ENCODE peak calls at places on chromosomes 5 and 9, in eight cellular contexts. One of them, this sample, is unnamed.

GRCh38 chr9:136556166-136556565 is 10.3 kb upstream of the NOTCH1 start:
- DNase-seq in GM23338: no peak
- DNase-seq in HCT116: no peak
- DNase-seq in GM23248: no peak
- DNase-seq in neural progenitor cell: no peak
- DNase-seq in PC-3: no peak
- DNase-seq in MM.1S: no peak
- DNase-seq in OCI-LY7: no peak
- DNase-seq in this sample: no peak

GRCh38 chr9:35645736-35646582 is 4.8 kb downstream of the SIT1 start:
- DNase-seq in neural progenitor cell: peak
- DNase-seq in OCI-LY7: no peak
- DNase-seq in GM23248: peak
- DNase-seq in MM.1S: peak
- DNase-seq in HCT116: peak
- DNase-seq in GM23338: peak
- DNase-seq in PC-3: peak
- DNase-seq in this sample: peak

GRCh38 chr9:125361837-125362531 is 100.4 kb downstream of the GAPVD1 start:
- DNase-seq in OCI-LY7: peak
- DNase-seq in HCT116: peak
- DNase-seq in GM23338: peak
- DNase-seq in neural progenitor cell: peak
- DNase-seq in PC-3: peak
- DNase-seq in GM23248: peak
- DNase-seq in MM.1S: no peak
- DNase-seq in this sample: peak

GRCh38 chr5:133870661-133871060 is 97.8 kb downstream of the C5orf15 start:
- DNase-seq in GM23338: no peak
- DNase-seq in MM.1S: no peak
- DNase-seq in GM23248: peak
- DNase-seq in HCT116: no peak
- DNase-seq in PC-3: peak
- DNase-seq in OCI-LY7: no peak
- DNase-seq in neural progenitor cell: peak
- DNase-seq in this sample: no peak

GRCh38 chr9:32589083-32589713 is 16.2 kb upstream of the NDUFB6 start:
- DNase-seq in MM.1S: peak
- DNase-seq in GM23338: peak
- DNase-seq in GM23248: peak
- DNase-seq in HCT116: peak
- DNase-seq in neural progenitor cell: peak
- DNase-seq in PC-3: peak
- DNase-seq in OCI-LY7: peak
- DNase-seq in this sample: peak

GRCh38 chr5:138243794-138244193 is 30.6 kb downstream of the GFRA3 start:
- DNase-seq in PC-3: no peak
- DNase-seq in GM23338: no peak
- DNase-seq in neural progenitor cell: no peak
- DNase-seq in MM.1S: no peak
- DNase-seq in HCT116: no peak
- DNase-seq in OCI-LY7: no peak
- DNase-seq in GM23248: peak
- DNase-seq in this sample: no peak

GRCh38 chr5:159309689-159310433 is 20.4 kb downstream of the IL12B start:
- DNase-seq in neural progenitor cell: no peak
- DNase-seq in PC-3: no peak
- DNase-seq in OCI-LY7: no peak
- DNase-seq in HCT116: no peak
- DNase-seq in GM23338: no peak
- DNase-seq in MM.1S: no peak
- DNase-seq in GM23248: no peak
- DNase-seq in this sample: no peak

GRCh38 chr5:101212942-101213514 is 309.9 kb upstream of the ST8SIA4 start:
- DNase-seq in neural progenitor cell: peak
- DNase-seq in GM23248: no peak
- DNase-seq in HCT116: no peak
- DNase-seq in GM23338: peak
- DNase-seq in PC-3: no peak
- DNase-seq in OCI-LY7: no peak
- DNase-seq in MM.1S: no peak
- DNase-seq in this sample: no peak

GRCh38 chr5:56270058-56270457 is 36.9 kb upstream of the ANKRD55 start:
- DNase-seq in GM23338: no peak
- DNase-seq in MM.1S: peak
- DNase-seq in OCI-LY7: peak
- DNase-seq in PC-3: peak
- DNase-seq in HCT116: no peak
- DNase-seq in neural progenitor cell: no peak
- DNase-seq in GM23248: no peak
- DNase-seq in this sample: no peak

GRCh38 chr5:9408964-9409363 is 136.9 kb downstream of the SEMA5A start:
- DNase-seq in PC-3: no peak
- DNase-seq in MM.1S: no peak
- DNase-seq in OCI-LY7: no peak
- DNase-seq in neural progenitor cell: no peak
- DNase-seq in GM23248: no peak
- DNase-seq in GM23338: no peak
- DNase-seq in HCT116: no peak
- DNase-seq in this sample: peak

GRCh38 chr5:180330810-180331646 is 22.1 kb downstream of the GFPT2 start:
- DNase-seq in HCT116: peak
- DNase-seq in GM23248: peak
- DNase-seq in MM.1S: no peak
- DNase-seq in GM23338: no peak
- DNase-seq in PC-3: peak
- DNase-seq in OCI-LY7: no peak
- DNase-seq in neural progenitor cell: no peak
- DNase-seq in this sample: peak

GRCh38 chr5:40962207-40962955 is 53.1 kb downstream of the C7 start:
- DNase-seq in OCI-LY7: no peak
- DNase-seq in GM23248: no peak
- DNase-seq in MM.1S: no peak
- DNase-seq in GM23338: no peak
- DNase-seq in HCT116: no peak
- DNase-seq in neural progenitor cell: no peak
- DNase-seq in PC-3: peak
- DNase-seq in this sample: no peak

DNA sequence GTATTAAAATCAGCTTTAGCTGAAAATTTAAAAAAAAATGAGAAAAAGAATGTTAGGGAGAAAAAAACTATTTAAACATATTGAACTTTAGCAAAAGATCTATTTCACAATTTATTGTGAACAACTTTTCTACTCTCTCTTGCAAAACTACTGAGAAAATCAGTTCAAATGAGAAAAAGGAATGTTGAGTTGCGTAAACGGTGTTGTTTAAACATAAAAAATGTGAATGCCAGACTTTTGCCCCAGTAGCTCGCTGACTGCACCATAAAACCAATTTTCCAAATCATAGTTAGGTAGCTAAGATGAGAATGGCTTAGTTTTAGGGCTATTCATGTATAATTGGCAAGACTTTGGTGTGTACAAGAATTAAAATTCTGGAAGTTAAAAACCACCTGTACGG is 13.4 kb upstream of the RAD23B start:
- DNase-seq in GM23248: peak
- DNase-seq in OCI-LY7: no peak
- DNase-seq in GM23338: no peak
- DNase-seq in MM.1S: no peak
- DNase-seq in neural progenitor cell: no peak
- DNase-seq in HCT116: no peak
- DNase-seq in PC-3: no peak
- DNase-seq in this sample: no peak
- H3K4me2 ChIP-seq in GM23248: no peak
- H3K4me2 ChIP-seq in OCI-LY7: peak
- H3K4me2 ChIP-seq in GM23338: no peak
- H3K4me2 ChIP-seq in MM.1S: no peak
- H3K4me2 ChIP-seq in neural progenitor cell: no peak
- H3K4me2 ChIP-seq in HCT116: peak
- H3K4me2 ChIP-seq in PC-3: peak
- H3K4me2 ChIP-seq in this sample: peak

GRCh38 chr9:129253820-129254381 is 75.8 kb upstream of the IER5L start:
- DNase-seq in HCT116: no peak
- DNase-seq in MM.1S: no peak
- DNase-seq in GM23338: peak
- DNase-seq in PC-3: no peak
- DNase-seq in neural progenitor cell: peak
- DNase-seq in GM23248: no peak
- DNase-seq in OCI-LY7: no peak
- DNase-seq in this sample: no peak

GRCh38 chr9:129256959-129257713 is 79.1 kb upstream of the IER5L start:
- DNase-seq in MM.1S: no peak
- DNase-seq in neural progenitor cell: no peak
- DNase-seq in HCT116: no peak
- DNase-seq in GM23248: no peak
- DNase-seq in GM23338: no peak
- DNase-seq in PC-3: no peak
- DNase-seq in OCI-LY7: no peak
- DNase-seq in this sample: no peak

GRCh38 chr9:129252937-129253819 is 75.1 kb upstream of the IER5L start:
- DNase-seq in GM23338: no peak
- DNase-seq in neural progenitor cell: peak
- DNase-seq in GM23248: no peak
- DNase-seq in HCT116: no peak
- DNase-seq in MM.1S: no peak
- DNase-seq in OCI-LY7: no peak
- DNase-seq in PC-3: no peak
- DNase-seq in this sample: no peak

GRCh38 chr9:129258124-129258822 is 80.2 kb upstream of the IER5L start:
- DNase-seq in GM23248: peak
- DNase-seq in OCI-LY7: peak
- DNase-seq in PC-3: peak
- DNase-seq in MM.1S: peak
- DNase-seq in neural progenitor cell: peak
- DNase-seq in HCT116: peak
- DNase-seq in GM23338: peak
- DNase-seq in this sample: peak

GRCh38 chr9:129254566-129255287 is 76.7 kb upstream of the IER5L start:
- DNase-seq in MM.1S: no peak
- DNase-seq in neural progenitor cell: no peak
- DNase-seq in OCI-LY7: no peak
- DNase-seq in HCT116: no peak
- DNase-seq in GM23248: no peak
- DNase-seq in GM23338: no peak
- DNase-seq in PC-3: no peak
- DNase-seq in this sample: no peak
- TF ChIP-seq EZH2phosphoT487 in MM.1S: no peak
- TF ChIP-seq EZH2phosphoT487 in neural progenitor cell: no peak
- TF ChIP-seq EZH2phosphoT487 in OCI-LY7: no peak
- TF ChIP-seq EZH2phosphoT487 in HCT116: no peak
- TF ChIP-seq EZH2phosphoT487 in GM23248: no peak
- TF ChIP-seq EZH2phosphoT487 in GM23338: no peak
- TF ChIP-seq EZH2phosphoT487 in PC-3: no peak
- TF ChIP-seq EZH2phosphoT487 in this sample: no peak

GRCh38 chr5:95808686-95809413 is 13.7 kb downstream of the GLRX start:
- DNase-seq in MM.1S: peak
- DNase-seq in neural progenitor cell: no peak
- DNase-seq in OCI-LY7: peak
- DNase-seq in GM23338: no peak
- DNase-seq in HCT116: no peak
- DNase-seq in GM23248: peak
- DNase-seq in PC-3: no peak
- DNase-seq in this sample: peak

GRCh38 chr5:95812100-95812472 is 10.4 kb downstream of the GLRX start:
- DNase-seq in PC-3: no peak
- DNase-seq in neural progenitor cell: no peak
- DNase-seq in GM23338: no peak
- DNase-seq in HCT116: no peak
- DNase-seq in MM.1S: no peak
- DNase-seq in OCI-LY7: no peak
- DNase-seq in GM23248: peak
- DNase-seq in this sample: peak

GRCh38 chr5:95810305-95811125 is 12.0 kb downstream of the GLRX start:
- DNase-seq in OCI-LY7: no peak
- DNase-seq in PC-3: peak
- DNase-seq in neural progenitor cell: no peak
- DNase-seq in MM.1S: no peak
- DNase-seq in GM23248: no peak
- DNase-seq in HCT116: no peak
- DNase-seq in GM23338: peak
- DNase-seq in this sample: no peak

GRCh38 chr5:95808013-95808685 is 14.4 kb downstream of the GLRX start:
- DNase-seq in HCT116: no peak
- DNase-seq in GM23248: no peak
- DNase-seq in MM.1S: no peak
- DNase-seq in neural progenitor cell: no peak
- DNase-seq in PC-3: no peak
- DNase-seq in OCI-LY7: no peak
- DNase-seq in GM23338: no peak
- DNase-seq in this sample: no peak

DNA sequence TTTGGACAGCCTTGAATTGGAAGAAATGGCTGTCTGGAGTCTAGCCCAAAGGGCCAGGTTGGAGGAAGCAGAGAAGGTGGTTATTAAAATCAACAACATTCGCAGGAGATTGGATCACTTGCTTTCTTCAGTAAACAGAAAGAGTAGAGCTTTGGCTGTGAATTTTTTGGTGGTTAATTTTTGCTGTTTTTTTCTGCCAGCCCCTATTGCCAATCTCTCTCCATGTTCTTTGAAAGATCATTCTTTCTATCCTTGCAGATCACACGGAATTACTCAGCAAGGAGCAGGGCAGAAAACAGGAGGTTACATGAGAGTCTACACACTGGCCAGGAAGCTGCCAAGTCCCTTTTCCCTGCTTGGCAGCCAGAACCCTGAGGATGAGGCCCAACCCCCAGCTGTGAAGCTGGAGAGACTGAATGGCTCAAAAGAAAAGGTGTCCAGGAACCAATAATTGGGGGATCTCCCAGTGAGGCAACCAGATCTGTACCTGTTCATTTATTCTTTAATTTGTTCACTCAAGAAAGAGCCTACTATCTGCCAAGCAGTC is 13.0 kb downstream of the GLRX start:
- DNase-seq in GM23338: no peak
- DNase-seq in neural progenitor cell: no peak
- DNase-seq in HCT116: no peak
- DNase-seq in GM23248: peak
- DNase-seq in MM.1S: no peak
- DNase-seq in PC-3: peak
- DNase-seq in OCI-LY7: no peak
- DNase-seq in this sample: no peak
- H3K4me2 ChIP-seq in GM23338: peak
- H3K4me2 ChIP-seq in neural progenitor cell: peak
- H3K4me2 ChIP-seq in HCT116: no peak
- H3K4me2 ChIP-seq in GM23248: peak
- H3K4me2 ChIP-seq in MM.1S: peak
- H3K4me2 ChIP-seq in PC-3: peak
- H3K4me2 ChIP-seq in OCI-LY7: peak
- H3K4me2 ChIP-seq in this sample: peak

DNA sequence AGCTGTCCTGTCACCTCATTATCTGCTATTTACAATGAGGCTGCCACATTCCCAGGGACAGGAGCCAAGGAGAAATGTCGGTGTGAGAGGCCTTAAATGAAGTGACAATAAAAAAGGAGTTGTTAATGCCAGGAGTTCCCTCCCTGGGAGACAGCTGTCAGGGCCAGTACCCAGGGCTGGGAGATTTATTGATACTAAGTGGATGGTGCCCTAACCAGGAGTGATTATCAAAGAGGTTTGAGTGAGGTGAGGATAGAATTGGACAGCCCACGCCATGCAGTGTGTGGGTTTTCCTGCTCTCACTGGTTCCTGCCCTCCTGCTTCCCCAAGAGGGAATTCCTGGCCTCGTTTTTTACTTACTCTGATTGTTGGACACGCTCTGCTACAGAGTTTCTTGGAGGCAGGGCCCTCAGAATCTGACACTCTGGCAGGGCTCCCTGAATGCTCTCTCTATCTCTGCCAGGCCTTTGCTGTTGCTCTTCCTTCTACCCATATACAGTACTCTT is 150.8 kb downstream of the GRIA1 start:
- DNase-seq in GM23248: no peak
- DNase-seq in HCT116: no peak
- DNase-seq in MM.1S: no peak
- DNase-seq in OCI-LY7: no peak
- DNase-seq in PC-3: no peak
- DNase-seq in neural progenitor cell: no peak
- DNase-seq in GM23338: no peak
- DNase-seq in this sample: no peak
- TF ChIP-seq EZH2phosphoT487 in GM23248: no peak
- TF ChIP-seq EZH2phosphoT487 in HCT116: no peak
- TF ChIP-seq EZH2phosphoT487 in MM.1S: no peak
- TF ChIP-seq EZH2phosphoT487 in OCI-LY7: no peak
- TF ChIP-seq EZH2phosphoT487 in PC-3: no peak
- TF ChIP-seq EZH2phosphoT487 in neural progenitor cell: no peak
- TF ChIP-seq EZH2phosphoT487 in GM23338: no peak
- TF ChIP-seq EZH2phosphoT487 in this sample: no peak